ENCODE peak calls at places on chromosomes 3 and 15, in four cellular contexts. One of them, this sample, is unnamed. For H3K27me3, the result is how much of the 10 kb centered on the place peaks cover.

GRCh38 chr15:40282870-40283614 is at the start of gene ANKRD63:
- DNase-seq in RWPE2: no peak
- DNase-seq in upper lobe of right lung: no peak
- DNase-seq in H1: no peak
- DNase-seq in this sample: peak

GRCh38 chr15:44584162-44584749 is 47.3 kb downstream of the EIF3J start:
- DNase-seq in upper lobe of right lung: peak
- DNase-seq in RWPE2: no peak
- DNase-seq in H1: peak
- DNase-seq in this sample: peak

GRCh38 chr15:68552773-68553172 is 26.0 kb upstream of the CORO2B start:
- DNase-seq in RWPE2: no peak
- DNase-seq in upper lobe of right lung: no peak
- DNase-seq in H1: no peak
- DNase-seq in this sample: no peak

GRCh38 chr3:63961891-63962290 is 49.7 kb upstream of the SCAANT1 start:
- DNase-seq in H1: no peak
- DNase-seq in RWPE2: no peak
- DNase-seq in upper lobe of right lung: no peak
- DNase-seq in this sample: no peak

GRCh38 chr3:70000028-70000410 is 486 bp downstream of the SAMMSON start:
- DNase-seq in H1: no peak
- DNase-seq in RWPE2: no peak
- DNase-seq in upper lobe of right lung: no peak
- DNase-seq in this sample: peak

GRCh38 chr3:195077611-195078540 is 193.1 kb downstream of the XXYLT1 start:
- DNase-seq in H1: no peak
- DNase-seq in RWPE2: peak
- DNase-seq in upper lobe of right lung: peak
- DNase-seq in this sample: peak

GRCh38 chr3:182979719-182980191 is 583 bp downstream of the DCUN1D1 start:
- DNase-seq in RWPE2: no peak
- DNase-seq in H1: no peak
- DNase-seq in upper lobe of right lung: no peak
- DNase-seq in this sample: peak

GRCh38 chr15:50257924-50258323 is 7.6 kb downstream of the HDC start:
- DNase-seq in upper lobe of right lung: no peak
- DNase-seq in H1: no peak
- DNase-seq in RWPE2: no peak
- DNase-seq in this sample: no peak

GRCh38 chr3:16303037-16303436 is 38.0 kb downstream of the OXNAD1 start:
- DNase-seq in RWPE2: no peak
- DNase-seq in H1: no peak
- DNase-seq in upper lobe of right lung: no peak
- DNase-seq in this sample: no peak

GRCh38 chr3:4494807-4495200 is 1.7 kb downstream of the ITPR1 start:
- DNase-seq in RWPE2: no peak
- DNase-seq in H1: no peak
- DNase-seq in upper lobe of right lung: no peak
- DNase-seq in this sample: no peak

GRCh38 chr3:178504128-178504527 is 32.1 kb upstream of the KCNMB2 start:
- DNase-seq in RWPE2: no peak
- DNase-seq in upper lobe of right lung: no peak
- DNase-seq in H1: no peak
- DNase-seq in this sample: no peak

GRCh38 chr3:6657591-6657990 is 203.3 kb upstream of the GRM7 start:
- DNase-seq in RWPE2: no peak
- DNase-seq in upper lobe of right lung: no peak
- DNase-seq in H1: no peak
- DNase-seq in this sample: no peak

GRCh38 chr3:94259291-94259690 is 196.4 kb downstream of the NSUN3 start:
- DNase-seq in RWPE2: no peak
- DNase-seq in upper lobe of right lung: no peak
- DNase-seq in H1: no peak
- DNase-seq in this sample: no peak

GRCh38 chr3:861721-862120 is 231.1 kb upstream of the CNTN6 start:
- DNase-seq in RWPE2: no peak
- DNase-seq in upper lobe of right lung: no peak
- DNase-seq in H1: no peak
- DNase-seq in this sample: no peak

GRCh38 chr3:71332813-71333212 is 250.7 kb downstream of the FOXP1 start:
- DNase-seq in RWPE2: no peak
- DNase-seq in H1: no peak
- DNase-seq in upper lobe of right lung: no peak
- DNase-seq in this sample: no peak

GRCh38 chr15:44261007-44261706 is 27.4 kb upstream of the GOLM2 start:
- DNase-seq in H1: peak
- DNase-seq in upper lobe of right lung: no peak
- DNase-seq in RWPE2: no peak
- DNase-seq in this sample: no peak

GRCh38 chr3:29324180-29324651 is 43.3 kb downstream of the RBMS3 start:
- DNase-seq in upper lobe of right lung: peak
- DNase-seq in H1: no peak
- DNase-seq in RWPE2: peak
- DNase-seq in this sample: peak

GRCh38 chr3:182919866-182920357 is 60.4 kb downstream of the DCUN1D1 start:
- DNase-seq in RWPE2: no peak
- DNase-seq in upper lobe of right lung: no peak
- DNase-seq in H1: no peak
- DNase-seq in this sample: no peak

GRCh38 chr15:47997712-47998111 is 123.1 kb upstream of the SLC24A5 start:
- DNase-seq in H1: no peak
- DNase-seq in upper lobe of right lung: no peak
- DNase-seq in RWPE2: no peak
- DNase-seq in this sample: no peak

GRCh38 chr3:112746675-112747276 is 99.9 kb downstream of the CD200R1L start:
- DNase-seq in upper lobe of right lung: no peak
- DNase-seq in RWPE2: no peak
- DNase-seq in H1: no peak
- DNase-seq in this sample: no peak

GRCh38 chr3:141191097-141191749 is 40.4 kb upstream of the PXYLP1 start:
- DNase-seq in H1: no peak
- DNase-seq in upper lobe of right lung: no peak
- DNase-seq in RWPE2: no peak
- DNase-seq in this sample: no peak

GRCh38 chr15:63374686-63375520 is 6.7 kb downstream of the CA12 start:
- DNase-seq in upper lobe of right lung: peak
- DNase-seq in H1: no peak
- DNase-seq in RWPE2: peak
- DNase-seq in this sample: peak

GRCh38 chr3:197226179-197226578 is 72.2 kb downstream of the DLG1 start:
- DNase-seq in H1: no peak
- DNase-seq in RWPE2: no peak
- DNase-seq in upper lobe of right lung: no peak
- DNase-seq in this sample: no peak

GRCh38 chr3:126151562-126152302 is 28.7 kb downstream of the ALDH1L1 start:
- DNase-seq in H1: no peak
- DNase-seq in RWPE2: no peak
- DNase-seq in upper lobe of right lung: no peak
- DNase-seq in this sample: peak

GRCh38 chr15:100131321-100132224 is 210.2 kb downstream of the ADAMTS17 start:
- DNase-seq in H1: no peak
- DNase-seq in upper lobe of right lung: no peak
- DNase-seq in RWPE2: no peak
- DNase-seq in this sample: no peak

GRCh38 chr15:96703794-96704550 is 373.5 kb downstream of the NR2F2 start:
- DNase-seq in H1: no peak
- DNase-seq in upper lobe of right lung: no peak
- DNase-seq in RWPE2: no peak
- DNase-seq in this sample: no peak

GRCh38 chr15:83092309-83092976 is 15.0 kb upstream of the TM6SF1 start:
- DNase-seq in upper lobe of right lung: no peak
- DNase-seq in RWPE2: no peak
- DNase-seq in H1: no peak
- DNase-seq in this sample: no peak

GRCh38 chr3:36525115-36525711 is 144.9 kb downstream of the STAC start:
- DNase-seq in upper lobe of right lung: no peak
- DNase-seq in H1: no peak
- DNase-seq in RWPE2: no peak
- DNase-seq in this sample: no peak

GRCh38 chr3:159480046-159480445 is 508.6 kb upstream of the IL12A start:
- DNase-seq in H1: no peak
- DNase-seq in upper lobe of right lung: no peak
- DNase-seq in RWPE2: no peak
- DNase-seq in this sample: no peak

GRCh38 chr3:190860531-190860930 is 2.0 kb downstream of the GMNC start:
- DNase-seq in RWPE2: no peak
- DNase-seq in upper lobe of right lung: no peak
- DNase-seq in H1: no peak
- DNase-seq in this sample: no peak

GRCh38 chr3:142065344-142065743 is 84.0 kb downstream of the TFDP2 start:
- DNase-seq in H1: no peak
- DNase-seq in RWPE2: no peak
- DNase-seq in upper lobe of right lung: no peak
- DNase-seq in this sample: no peak

GRCh38 chr3:65785065-65785645 is 253.6 kb downstream of the MAGI1 start:
- DNase-seq in H1: no peak
- DNase-seq in RWPE2: no peak
- DNase-seq in upper lobe of right lung: no peak
- DNase-seq in this sample: no peak

GRCh38 chr15:89469331-89470107 is 26.9 kb downstream of the RHCG start:
- DNase-seq in RWPE2: no peak
- DNase-seq in H1: no peak
- DNase-seq in upper lobe of right lung: peak
- DNase-seq in this sample: no peak

GRCh38 chr3:115141018-115141757 is 5.9 kb downstream of the ZBTB20 start:
- DNase-seq in RWPE2: no peak
- DNase-seq in upper lobe of right lung: no peak
- DNase-seq in H1: no peak
- DNase-seq in this sample: no peak

GRCh38 chr15:74789171-74789627 is 7.3 kb downstream of the CSK start:
- DNase-seq in upper lobe of right lung: peak
- DNase-seq in RWPE2: peak
- DNase-seq in H1: no peak
- DNase-seq in this sample: peak

GRCh38 chr15:74790080-74790916 is 8.4 kb downstream of the CSK start:
- DNase-seq in H1: no peak
- DNase-seq in upper lobe of right lung: peak
- DNase-seq in RWPE2: no peak
- DNase-seq in this sample: peak

GRCh38 chr15:74791007-74791406 is 9.1 kb downstream of the CSK start:
- DNase-seq in upper lobe of right lung: no peak
- DNase-seq in RWPE2: no peak
- DNase-seq in H1: no peak
- DNase-seq in this sample: no peak

GRCh38 chr15:74788716-74789151 is 6.9 kb downstream of the CSK start:
- DNase-seq in RWPE2: peak
- DNase-seq in H1: no peak
- DNase-seq in upper lobe of right lung: no peak
- DNase-seq in this sample: peak

GRCh38 chr15:74789741-74790079 is 7.8 kb downstream of the CSK start:
- DNase-seq in upper lobe of right lung: no peak
- DNase-seq in H1: no peak
- DNase-seq in RWPE2: peak
- DNase-seq in this sample: no peak
- H3K27ac ChIP-seq in upper lobe of right lung: peak
- H3K27ac ChIP-seq in H1: no peak
- H3K27ac ChIP-seq in RWPE2: peak
- H3K27ac ChIP-seq in this sample: peak

GRCh38 chr15:74696808-74697207 is 984 bp upstream of the EDC3 start:
- DNase-seq in upper lobe of right lung: no peak
- DNase-seq in H1: no peak
- DNase-seq in RWPE2: no peak
- DNase-seq in this sample: no peak
- H3K4me3 ChIP-seq in upper lobe of right lung: no peak
- H3K4me3 ChIP-seq in H1: peak
- H3K4me3 ChIP-seq in RWPE2: peak
- H3K4me3 ChIP-seq in this sample: no peak

DNA sequence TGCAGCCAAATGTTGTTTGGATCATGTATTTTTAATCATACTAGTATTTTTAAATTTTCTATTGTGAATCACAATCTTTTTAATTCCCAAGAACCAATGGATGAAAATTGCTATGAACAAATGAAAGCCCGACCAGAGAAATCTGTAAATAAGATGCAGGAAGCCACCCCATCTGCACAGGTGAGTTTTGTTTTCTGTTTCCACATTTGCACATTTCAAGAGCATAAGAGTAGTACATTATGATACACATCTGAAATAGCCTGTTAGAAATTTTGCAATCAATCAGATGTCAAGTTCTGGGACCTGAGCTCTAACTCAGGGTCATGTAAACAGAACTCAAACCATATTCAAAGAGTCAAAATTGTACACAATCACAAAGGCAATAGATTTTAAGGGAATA is 26.5 kb downstream of the TRAT1 start:
- DNase-seq in H1: no peak
- DNase-seq in upper lobe of right lung: no peak
- DNase-seq in RWPE2: no peak
- DNase-seq in this sample: no peak
- H3K27me3 ChIP-seq in H1: under half
- H3K27me3 ChIP-seq in upper lobe of right lung: under half
- H3K27me3 ChIP-seq in RWPE2: under half
- H3K27me3 ChIP-seq in this sample: under half

DNA sequence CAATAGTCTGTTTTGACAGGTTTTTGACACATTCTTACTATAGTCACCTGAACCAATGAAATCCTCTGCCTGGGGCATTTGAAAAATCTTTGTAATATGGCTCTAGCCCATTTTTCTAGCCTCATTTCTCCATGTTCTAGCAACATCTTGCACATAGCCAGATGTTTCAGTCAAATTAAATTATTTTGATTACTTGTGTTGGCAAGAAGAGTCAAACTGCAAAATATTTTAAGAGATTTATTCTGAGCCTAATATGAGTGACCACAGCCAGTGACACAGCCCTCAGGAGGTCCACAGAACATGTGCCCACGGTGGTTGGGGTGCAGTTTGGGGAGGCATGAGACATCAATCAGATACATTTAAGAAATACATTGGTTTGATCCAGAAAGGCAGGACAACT is 6.9 kb downstream of the IFT122 start:
- DNase-seq in H1: no peak
- DNase-seq in upper lobe of right lung: no peak
- DNase-seq in RWPE2: no peak
- DNase-seq in this sample: no peak
- H3K27ac ChIP-seq in H1: no peak
- H3K27ac ChIP-seq in upper lobe of right lung: no peak
- H3K27ac ChIP-seq in RWPE2: no peak
- H3K27ac ChIP-seq in this sample: no peak

DNA sequence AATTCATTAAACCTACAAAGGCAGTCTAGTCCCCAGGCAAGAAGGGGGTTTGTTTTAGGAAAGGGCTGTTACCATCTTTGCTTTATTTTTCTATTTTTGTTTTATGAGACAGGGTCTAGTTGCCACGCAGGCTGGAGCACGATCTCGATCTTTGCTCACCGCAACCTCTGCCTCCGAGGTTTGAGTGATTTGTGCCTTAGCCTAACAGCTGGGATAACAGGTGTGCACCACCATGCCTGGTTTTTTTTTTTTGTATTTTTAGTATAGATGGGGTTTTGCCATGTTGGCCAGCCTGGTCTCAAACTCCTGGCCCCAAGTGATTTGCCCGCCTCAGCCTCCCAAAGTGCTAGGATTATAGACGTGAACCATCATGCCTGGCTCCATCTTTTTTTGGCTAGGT is 4.9 kb downstream of the HIGD1A start:
- DNase-seq in H1: no peak
- DNase-seq in RWPE2: no peak
- DNase-seq in upper lobe of right lung: no peak
- DNase-seq in this sample: no peak
- H3K4me3 ChIP-seq in H1: peak
- H3K4me3 ChIP-seq in RWPE2: no peak
- H3K4me3 ChIP-seq in upper lobe of right lung: no peak
- H3K4me3 ChIP-seq in this sample: no peak

This sample was measured in left lung.